ENCODE peak calls at places on chromosome 16, in ten cellular contexts. Q is endothelial cell of umbilical vein; M is right lobe of liver; V is ascending aorta; C is heart left ventricle; P is RWPE1; I is tibial nerve; O is Peyer's patch; X is cardiac muscle cell; Z is CD4-positive, alpha-beta T cell. L is an unnamed sample.

GRCh38 chr16:49623501-49624266 is 232.2 kb downstream of the ZNF423 start:
- DNase-seq in Q (no peak), M (no peak), V (peak; percentile 50), C (no peak), P (no peak), I (no peak), O (no peak), X (no peak), Z (no peak), L (no peak)

GRCh38 chr16:11669380-11670146 is 1.3 kb downstream of the SNN start:
- DNase-seq in Q (peak; percentile 36), M (peak; percentile 65), V (peak; percentile 83), C (peak; percentile 75), P (no peak), I (peak; percentile 43), O (peak; percentile 72), X (no peak), Z (no peak), L (peak; percentile 46)

GRCh38 chr16:61148930-61149329 is 887.3 kb downstream of the CDH8 start:
- DNase-seq in Q (no peak), M (no peak), V (no peak), C (no peak), P (peak; percentile 0), I (no peak), O (no peak), X (peak; percentile 1), Z (no peak), L (no peak)

GRCh38 chr16:20611350-20611902 is 35.3 kb upstream of the ACSM2B start:
- DNase-seq in Q (no peak), M (peak; percentile 69), V (peak; percentile 89), C (peak; percentile 58), P (no peak), I (no peak), O (no peak), X (no peak), Z (no peak), L (no peak)

GRCh38 chr16:82241469-82242052 is 71.5 kb upstream of the MPHOSPH6 start:
- DNase-seq in Q (no peak), M (no peak), V (no peak), C (no peak), P (no peak), I (no peak), O (no peak), X (no peak), Z (no peak), L (no peak)

GRCh38 chr16:4576008-4576407 is 19.9 kb downstream of the C16orf96 start:
- DNase-seq in Q (no peak), M (no peak), V (no peak), C (no peak), P (no peak), I (no peak), O (no peak), X (no peak), Z (no peak), L (no peak)

GRCh38 chr16:68275611-68276191 is 11.4 kb downstream of the SLC7A6 start:
- DNase-seq in Q (no peak), M (no peak), V (no peak), C (no peak), P (peak; percentile 46), I (no peak), O (peak; percentile 74), X (no peak), Z (peak; percentile 63), L (no peak)

GRCh38 chr16:67537270-67537635 is 8.6 kb downstream of the RIPOR1 start:
- DNase-seq in Q (peak; percentile 79), M (peak; percentile 80), V (peak; percentile 84), C (peak; percentile 84), P (peak; percentile 64), I (no peak), O (peak; percentile 76), X (peak; percentile 43), Z (peak; percentile 53), L (peak; percentile 58)

GRCh38 chr16:2388139-2388874 is 40.9 kb upstream of the CCNF start:
- DNase-seq in Q (no peak), M (no peak), V (no peak), C (no peak), P (no peak), I (no peak), O (no peak), X (no peak), Z (no peak), L (no peak)

GRCh38 chr16:2388875-2389433 is 40.3 kb upstream of the CCNF start:
- DNase-seq in Q (peak; percentile 32), M (peak; percentile 65), V (peak; percentile 63), C (peak; percentile 32), P (no peak), I (no peak), O (no peak), X (no peak), Z (no peak), L (no peak)

GRCh38 chr16:2385441-2385840 is 43.8 kb upstream of the CCNF start:
- DNase-seq in Q (no peak), M (no peak), V (no peak), C (no peak), P (peak; percentile 40), I (no peak), O (no peak), X (no peak), Z (no peak), L (no peak)

DNA sequence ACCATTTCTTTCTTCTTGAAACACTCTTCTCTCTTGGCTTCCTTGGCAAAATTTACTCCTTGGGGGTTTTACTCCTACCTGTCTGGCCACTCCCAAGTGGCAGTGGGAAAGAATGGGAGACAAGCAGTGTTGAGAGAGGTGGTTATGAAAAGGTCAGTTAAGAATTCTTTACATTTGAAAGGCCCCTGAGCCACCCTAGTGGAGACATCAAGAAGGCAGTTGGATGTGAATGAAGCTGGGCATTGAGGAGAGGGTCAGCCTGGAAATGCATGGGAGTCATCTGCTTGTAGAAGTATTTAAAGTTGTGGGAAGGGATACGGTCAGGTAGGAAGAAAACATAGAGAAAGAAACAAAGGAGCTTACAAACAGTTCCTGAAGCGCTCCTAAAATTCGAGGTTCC is 42.3 kb upstream of the CCNF start:
- DNase-seq in Q (no peak), M (no peak), V (no peak), C (no peak), P (no peak), I (no peak), O (no peak), X (no peak), Z (no peak), L (no peak)
- TF ChIP-seq CTCF in Q (peak; percentile 32), M (no peak), V (no peak), C (no peak), P (no peak), I (no peak), O (peak; percentile 14), X (peak; percentile 13), Z (no peak), L (no peak)

GRCh38 chr16:51198349-51198748 is 47.3 kb upstream of the SALL1 start:
- DNase-seq in Q (no peak), M (no peak), V (no peak), C (no peak), P (no peak), I (no peak), O (no peak), X (no peak), Z (no peak), L (no peak)

DNA sequence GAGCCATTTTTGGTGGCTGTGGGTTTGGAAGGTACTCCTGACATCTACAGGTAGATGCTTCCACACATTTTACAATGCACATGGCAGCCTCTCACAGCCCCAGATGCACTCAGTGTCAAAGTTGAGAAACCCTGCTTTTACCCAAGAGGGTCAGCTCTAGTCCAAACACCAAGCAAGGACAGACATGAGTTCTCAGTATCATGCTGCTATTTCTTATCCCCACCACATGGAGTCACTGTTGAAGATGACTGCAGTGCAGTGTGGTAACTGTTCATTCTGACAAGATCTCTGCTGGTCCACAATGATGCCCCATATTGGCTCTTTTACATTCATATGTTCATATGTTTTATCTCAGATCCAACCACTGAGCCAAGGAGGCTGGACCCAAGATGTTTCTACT is 50.5 kb upstream of the SALL1 start:
- DNase-seq in Q (no peak), M (no peak), V (no peak), C (no peak), P (no peak), I (no peak), O (no peak), X (no peak), Z (no peak), L (no peak)
- TF ChIP-seq CTCF in Q (no peak), M (no peak), V (no peak), C (no peak), P (no peak), I (no peak), O (no peak), X (no peak), Z (no peak), L (no peak)

GRCh38 chr16:5639531-5639930 is 541.9 kb upstream of the EEF2KMT start:
- DNase-seq in Q (no peak), M (no peak), V (no peak), C (no peak), P (no peak), I (no peak), O (no peak), X (no peak), Z (no peak), L (no peak)

GRCh38 chr16:5634781-5635180 is 537.2 kb upstream of the EEF2KMT start:
- DNase-seq in Q (no peak), M (no peak), V (no peak), C (no peak), P (no peak), I (no peak), O (no peak), X (no peak), Z (no peak), L (no peak)

DNA sequence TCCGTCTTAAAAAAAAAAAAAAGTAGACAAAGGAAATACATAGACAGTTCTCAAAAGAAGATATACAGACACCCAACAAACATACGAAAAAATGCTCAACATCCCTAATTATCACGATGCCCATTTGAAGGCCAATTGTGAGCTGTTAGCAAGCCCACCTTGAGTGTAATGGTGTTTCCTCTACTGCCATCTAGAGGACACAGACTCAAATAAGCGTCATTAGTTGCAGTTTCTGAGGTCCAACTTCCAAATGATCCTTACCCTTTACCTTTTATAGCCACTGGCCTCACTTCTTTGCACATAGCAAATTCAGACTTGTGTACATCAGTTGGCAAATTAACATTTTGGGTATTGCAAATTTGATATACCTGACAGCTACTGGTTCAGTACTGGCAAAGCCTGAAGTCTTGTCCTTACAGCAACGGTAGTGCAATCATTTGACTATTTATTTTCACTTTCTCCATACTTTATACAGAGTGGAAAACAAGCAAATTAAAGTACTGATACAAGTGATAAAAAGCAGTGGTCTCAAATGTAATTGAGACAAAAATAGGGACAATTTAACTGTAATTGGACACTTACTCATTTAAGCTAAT is 536.3 kb upstream of the EEF2KMT start:
- DNase-seq in Q (no peak), M (no peak), V (no peak), C (no peak), P (peak; percentile 16), I (no peak), O (no peak), X (peak; percentile 71), Z (no peak), L (no peak)
- TF ChIP-seq CTCF in Q (peak; percentile 13), M (peak; percentile 47), V (no peak), C (peak; percentile 38), P (peak; percentile 52), I (no peak), O (peak; percentile 30), X (no peak), Z (no peak), L (no peak)

DNA sequence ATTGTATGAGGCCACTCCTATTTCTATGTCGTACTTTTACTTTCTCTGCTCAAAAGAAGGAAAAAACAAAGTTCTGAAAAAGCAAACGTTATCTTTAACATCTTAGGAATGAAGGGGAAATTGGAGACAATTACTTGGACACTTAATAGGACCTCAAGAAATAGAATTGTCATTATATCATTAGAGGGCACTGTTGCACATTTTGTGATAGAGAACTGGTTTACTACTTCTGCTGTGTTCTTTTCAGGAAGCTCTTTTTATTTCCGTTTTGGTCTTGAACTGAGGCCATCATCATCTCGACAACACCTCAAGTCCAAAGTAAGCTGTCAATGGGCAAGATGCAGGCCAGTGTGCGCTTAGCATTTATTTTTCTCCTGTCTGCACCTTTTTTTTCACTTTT is 14.6 kb downstream of the COG4 start:
- DNase-seq in Q (peak; percentile 78), M (no peak), V (no peak), C (no peak), P (no peak), I (no peak), O (no peak), X (no peak), Z (no peak), L (no peak)
- TF ChIP-seq CTCF in Q (no peak), M (peak; percentile 15), V (no peak), C (peak; percentile 31), P (no peak), I (no peak), O (no peak), X (peak; percentile 16), Z (peak; percentile 41), L (no peak)